ENCODE peak calls at places on chromosomes 5 and 9, in four cellular contexts. T is psoas muscle; H is CD8-positive, alpha-beta T cell; P is PC-9. Q is an unnamed sample.

GRCh38 chr5:32092938-32093812 is 80.9 kb downstream of the GOLPH3 start:
- DNase-seq in T (no peak), P (peak; percentile 63), H (peak; percentile 25), Q (no peak)

GRCh38 chr5:43121565-43122484 is 1.1 kb downstream of the ZNF131 start:
- DNase-seq in T (no peak), H (peak; percentile 11), P (peak; percentile 58), Q (no peak)

GRCh38 chr9:134338394-134339182 is 12.3 kb downstream of the RXRA start:
- DNase-seq in T (no peak), P (no peak), H (no peak), Q (peak; percentile 82)

GRCh38 chr9:89872913-89873707 is 268.3 kb downstream of the GADD45G start:
- DNase-seq in H (no peak), P (no peak), T (no peak), Q (no peak)

GRCh38 chr5:38925154-38925925 is 79.5 kb downstream of the OSMR start:
- DNase-seq in T (no peak), P (no peak), H (no peak), Q (no peak)

GRCh38 chr5:120843390-120843980 is 379.4 kb downstream of the PRR16 start:
- DNase-seq in H (no peak), T (no peak), P (no peak), Q (no peak)

GRCh38 chr5:113507601-113508000 is 5.9 kb upstream of the YTHDC2 start:
- DNase-seq in H (no peak), T (no peak), P (peak; percentile 35), Q (no peak)

GRCh38 chr9:128360826-128361225 is 10.3 kb upstream of the URM1 start:
- DNase-seq in T (no peak), H (no peak), P (no peak), Q (no peak)

GRCh38 chr9:130060296-130060695 is 6.6 kb downstream of the GPR107 start:
- DNase-seq in H (no peak), T (no peak), P (no peak), Q (no peak)

GRCh38 chr9:129609486-129610192 is 11.3 kb downstream of the C9orf50 start:
- DNase-seq in P (no peak), T (peak; percentile 43), H (peak; percentile 56), Q (no peak)

GRCh38 chr5:137796279-137796678 is 42.1 kb upstream of the HNRNPA0 start:
- DNase-seq in P (no peak), T (no peak), H (no peak), Q (no peak)

GRCh38 chr5:10648806-10649517 is 85.1 kb downstream of the ANKRD33B start:
- DNase-seq in T (no peak), P (no peak), H (no peak), Q (no peak)

GRCh38 chr9:122463828-122464632 is 13.7 kb downstream of the OR1J1 start:
- DNase-seq in T (no peak), H (no peak), P (no peak), Q (no peak)

GRCh38 chr9:130204341-130204740 is 32.1 kb downstream of the NCS1 start:
- DNase-seq in T (no peak), P (no peak), H (no peak), Q (no peak)

GRCh38 chr9:23621166-23621565 is 204.9 kb downstream of the ELAVL2 start:
- DNase-seq in H (no peak), T (no peak), P (peak; percentile 79), Q (no peak)

GRCh38 chr9:134189167-134189474 is 24.8 kb upstream of the RNU6ATAC start:
- DNase-seq in P (no peak), T (peak; percentile 10), H (no peak), Q (peak; percentile 27)

GRCh38 chr5:179257190-179257741 is 88.0 kb downstream of the ADAMTS2 start:
- DNase-seq in T (peak; percentile 47), H (no peak), P (no peak), Q (peak; percentile 39)

GRCh38 chr5:161314033-161314432 is 232.5 kb downstream of the GABRB2 start:
- DNase-seq in H (no peak), T (no peak), P (no peak), Q (no peak)

DNA sequence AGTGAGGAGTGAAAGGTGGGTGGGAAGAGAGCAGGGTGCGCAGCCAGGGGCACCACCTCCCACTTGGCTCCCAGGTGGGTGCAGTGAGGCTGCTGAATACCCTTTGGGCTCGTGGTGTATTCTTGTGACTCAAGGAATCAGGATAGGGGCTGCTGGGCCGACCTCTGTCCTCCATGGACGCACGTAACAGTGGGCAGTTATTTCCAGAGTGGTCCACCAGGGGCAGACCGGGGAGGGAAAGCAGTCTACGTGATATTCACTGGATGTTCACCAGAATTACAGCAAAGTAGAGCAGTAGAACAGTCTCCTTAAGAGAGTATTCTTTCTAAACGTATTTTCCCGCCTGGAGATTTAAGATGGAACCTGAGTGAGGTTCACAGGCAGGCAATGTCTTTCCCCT is 88.5 kb downstream of the SYK start:
- DNase-seq in P (no peak), H (no peak), T (no peak), Q (no peak)
- TF ChIP-seq CTCF in P (no peak), H (no peak), T (no peak), Q (no peak)

GRCh38 chr5:149732500-149733128 is 2.5 kb downstream of the PPARGC1B start:
- DNase-seq in H (no peak), T (peak; percentile 61), P (no peak), Q (peak; percentile 69)

GRCh38 chr5:149733129-149733900 is 3.2 kb downstream of the PPARGC1B start:
- DNase-seq in P (no peak), T (no peak), H (no peak), Q (no peak)

GRCh38 chr5:149730620-149731331 is 666 bp downstream of the PPARGC1B start:
- DNase-seq in H (peak; percentile 17), P (no peak), T (peak; percentile 69), Q (peak; percentile 71)

GRCh38 chr5:149731617-149732400 is 1.7 kb downstream of the PPARGC1B start:
- DNase-seq in P (peak; percentile 68), H (peak; percentile 39), T (peak; percentile 87), Q (peak; percentile 88)

GRCh38 chr5:149731332-149731616 is 1.2 kb downstream of the PPARGC1B start:
- DNase-seq in P (no peak), H (peak; percentile 2), T (no peak), Q (no peak)
- H3K27ac ChIP-seq in P (no peak overlapping the region), H (peak overlapping the region; percentile 70), T (peak overlapping the region; percentile 98), Q (peak overlapping the region; percentile 90)

GRCh38 chr9:93380410-93381060 is 71.0 kb upstream of the FAM120A start:
- DNase-seq in T (no peak), H (no peak), P (no peak), Q (no peak)

GRCh38 chr9:93378276-93378675 is 73.2 kb upstream of the FAM120A start:
- DNase-seq in T (no peak), P (no peak), H (no peak), Q (no peak)

GRCh38 chr9:93379051-93379450 is 72.4 kb upstream of the FAM120A start:
- DNase-seq in H (no peak), P (no peak), T (no peak), Q (no peak)
- TF ChIP-seq CTCF in H (no peak), P (peak; percentile 36), T (no peak), Q (no peak)

GRCh38 chr5:172871982-172872381 is 37.9 kb downstream of the ERGIC1 start:
- DNase-seq in H (no peak), T (no peak), P (no peak), Q (no peak)
- H3K27ac ChIP-seq in H (no peak overlapping the region), T (peak overlapping the region; percentile 95), P (no peak overlapping the region), Q (peak overlapping the region; percentile 85)

GRCh38 chr9:108811944-108812343 is 43.8 kb downstream of the ACTL7B start:
- DNase-seq in T (no peak), H (no peak), P (no peak), Q (no peak)

GRCh38 chr9:108815156-108815555 is 40.6 kb downstream of the ACTL7B start:
- DNase-seq in T (no peak), P (no peak), H (no peak), Q (no peak)

GRCh38 chr9:108816037-108816436 is 39.7 kb downstream of the ACTL7B start:
- DNase-seq in H (no peak), P (no peak), T (no peak), Q (no peak)

GRCh38 chr9:108812388-108812787 is 43.4 kb downstream of the ACTL7B start:
- DNase-seq in P (no peak), H (no peak), T (no peak), Q (no peak)

GRCh38 chr9:108813951-108814601 is 41.7 kb downstream of the ACTL7B start:
- DNase-seq in T (no peak), H (no peak), P (peak; percentile 90), Q (no peak)
- TF ChIP-seq CTCF in T (peak; percentile 52), H (no peak), P (peak; percentile 87), Q (no peak)

Q was measured in right lobe of liver.